ENCODE peak calls at places on chromosome 1, in nine cellular contexts. One of them, this sample, is unnamed.

GRCh38 chr1:198986041-198986440 is 347.2 kb downstream of the PTPRC start:
- DNase-seq in Peyer's patch: no peak
- DNase-seq in trophoblast cell: no peak
- DNase-seq in skeletal muscle cell: no peak
- DNase-seq in iris pigment epithelial cell: peak
- DNase-seq in amniotic stem cell: no peak
- DNase-seq in stimulated activated CD8-positive, alpha-beta memory T cell treated with anti-CD3 and anti-CD28 coated beads, Interleukin-7, amount 100 ng/mL, for 1 hour: no peak
- DNase-seq in ELR: no peak
- DNase-seq in Daoy: no peak
- DNase-seq in this sample: no peak

GRCh38 chr1:201561604-201562003 is 22.7 kb downstream of the NAV1 start:
- DNase-seq in Daoy: peak
- DNase-seq in amniotic stem cell: no peak
- DNase-seq in ELR: peak
- DNase-seq in Peyer's patch: no peak
- DNase-seq in iris pigment epithelial cell: no peak
- DNase-seq in stimulated activated CD8-positive, alpha-beta memory T cell treated with anti-CD3 and anti-CD28 coated beads, Interleukin-7, amount 100 ng/mL, for 1 hour: no peak
- DNase-seq in skeletal muscle cell: no peak
- DNase-seq in trophoblast cell: no peak
- DNase-seq in this sample: peak

GRCh38 chr1:245592083-245592460 is 437.3 kb downstream of the KIF26B start:
- DNase-seq in ELR: no peak
- DNase-seq in skeletal muscle cell: no peak
- DNase-seq in Peyer's patch: no peak
- DNase-seq in Daoy: no peak
- DNase-seq in stimulated activated CD8-positive, alpha-beta memory T cell treated with anti-CD3 and anti-CD28 coated beads, Interleukin-7, amount 100 ng/mL, for 1 hour: no peak
- DNase-seq in trophoblast cell: no peak
- DNase-seq in amniotic stem cell: no peak
- DNase-seq in iris pigment epithelial cell: no peak
- DNase-seq in this sample: no peak

GRCh38 chr1:228151526-228151925 is 1.8 kb downstream of the GJC2 start:
- DNase-seq in ELR: no peak
- DNase-seq in iris pigment epithelial cell: no peak
- DNase-seq in Daoy: peak
- DNase-seq in trophoblast cell: no peak
- DNase-seq in skeletal muscle cell: no peak
- DNase-seq in Peyer's patch: no peak
- DNase-seq in stimulated activated CD8-positive, alpha-beta memory T cell treated with anti-CD3 and anti-CD28 coated beads, Interleukin-7, amount 100 ng/mL, for 1 hour: no peak
- DNase-seq in amniotic stem cell: no peak
- DNase-seq in this sample: no peak

GRCh38 chr1:27602510-27603319 is 1.2 kb downstream of the AHDC1 start:
- DNase-seq in stimulated activated CD8-positive, alpha-beta memory T cell treated with anti-CD3 and anti-CD28 coated beads, Interleukin-7, amount 100 ng/mL, for 1 hour: no peak
- DNase-seq in amniotic stem cell: no peak
- DNase-seq in Peyer's patch: peak
- DNase-seq in ELR: peak
- DNase-seq in iris pigment epithelial cell: peak
- DNase-seq in Daoy: peak
- DNase-seq in trophoblast cell: no peak
- DNase-seq in skeletal muscle cell: no peak
- DNase-seq in this sample: peak

GRCh38 chr1:22778842-22779520 is 68.3 kb downstream of the EPHB2 start:
- DNase-seq in ELR: no peak
- DNase-seq in trophoblast cell: no peak
- DNase-seq in stimulated activated CD8-positive, alpha-beta memory T cell treated with anti-CD3 and anti-CD28 coated beads, Interleukin-7, amount 100 ng/mL, for 1 hour: no peak
- DNase-seq in amniotic stem cell: no peak
- DNase-seq in Daoy: no peak
- DNase-seq in skeletal muscle cell: no peak
- DNase-seq in iris pigment epithelial cell: peak
- DNase-seq in Peyer's patch: no peak
- DNase-seq in this sample: no peak

GRCh38 chr1:184482113-184482512 is 95.3 kb downstream of the C1orf21 start:
- DNase-seq in Daoy: no peak
- DNase-seq in ELR: no peak
- DNase-seq in iris pigment epithelial cell: no peak
- DNase-seq in amniotic stem cell: no peak
- DNase-seq in trophoblast cell: no peak
- DNase-seq in stimulated activated CD8-positive, alpha-beta memory T cell treated with anti-CD3 and anti-CD28 coated beads, Interleukin-7, amount 100 ng/mL, for 1 hour: no peak
- DNase-seq in Peyer's patch: peak
- DNase-seq in skeletal muscle cell: no peak
- DNase-seq in this sample: no peak

GRCh38 chr1:40394456-40395172 is 21.1 kb downstream of the SMAP2 start:
- DNase-seq in ELR: peak
- DNase-seq in amniotic stem cell: no peak
- DNase-seq in iris pigment epithelial cell: peak
- DNase-seq in skeletal muscle cell: no peak
- DNase-seq in stimulated activated CD8-positive, alpha-beta memory T cell treated with anti-CD3 and anti-CD28 coated beads, Interleukin-7, amount 100 ng/mL, for 1 hour: no peak
- DNase-seq in Daoy: no peak
- DNase-seq in Peyer's patch: no peak
- DNase-seq in trophoblast cell: no peak
- DNase-seq in this sample: no peak

GRCh38 chr1:147246910-147247655 is 4.6 kb downstream of the CHD1L start:
- DNase-seq in ELR: no peak
- DNase-seq in trophoblast cell: no peak
- DNase-seq in Daoy: no peak
- DNase-seq in skeletal muscle cell: no peak
- DNase-seq in iris pigment epithelial cell: no peak
- DNase-seq in stimulated activated CD8-positive, alpha-beta memory T cell treated with anti-CD3 and anti-CD28 coated beads, Interleukin-7, amount 100 ng/mL, for 1 hour: no peak
- DNase-seq in amniotic stem cell: no peak
- DNase-seq in Peyer's patch: peak
- DNase-seq in this sample: no peak

GRCh38 chr1:38121231-38121680 is 74.7 kb upstream of the POU3F1 start:
- DNase-seq in ELR: no peak
- DNase-seq in skeletal muscle cell: no peak
- DNase-seq in stimulated activated CD8-positive, alpha-beta memory T cell treated with anti-CD3 and anti-CD28 coated beads, Interleukin-7, amount 100 ng/mL, for 1 hour: no peak
- DNase-seq in Daoy: no peak
- DNase-seq in amniotic stem cell: no peak
- DNase-seq in iris pigment epithelial cell: no peak
- DNase-seq in Peyer's patch: no peak
- DNase-seq in trophoblast cell: no peak
- DNase-seq in this sample: no peak

GRCh38 chr1:204736861-204737260 is 51.3 kb upstream of the LRRN2 start:
- DNase-seq in trophoblast cell: no peak
- DNase-seq in Daoy: no peak
- DNase-seq in Peyer's patch: no peak
- DNase-seq in ELR: no peak
- DNase-seq in amniotic stem cell: no peak
- DNase-seq in stimulated activated CD8-positive, alpha-beta memory T cell treated with anti-CD3 and anti-CD28 coated beads, Interleukin-7, amount 100 ng/mL, for 1 hour: no peak
- DNase-seq in iris pigment epithelial cell: no peak
- DNase-seq in skeletal muscle cell: no peak
- DNase-seq in this sample: no peak

GRCh38 chr1:99776133-99776532 is 9.7 kb upstream of the FRRS1 start:
- DNase-seq in trophoblast cell: no peak
- DNase-seq in Peyer's patch: no peak
- DNase-seq in iris pigment epithelial cell: no peak
- DNase-seq in Daoy: no peak
- DNase-seq in stimulated activated CD8-positive, alpha-beta memory T cell treated with anti-CD3 and anti-CD28 coated beads, Interleukin-7, amount 100 ng/mL, for 1 hour: no peak
- DNase-seq in ELR: no peak
- DNase-seq in skeletal muscle cell: no peak
- DNase-seq in amniotic stem cell: no peak
- DNase-seq in this sample: no peak

GRCh38 chr1:27538793-27539192 is 48.8 kb upstream of the WASF2 start:
- DNase-seq in stimulated activated CD8-positive, alpha-beta memory T cell treated with anti-CD3 and anti-CD28 coated beads, Interleukin-7, amount 100 ng/mL, for 1 hour: no peak
- DNase-seq in trophoblast cell: no peak
- DNase-seq in Peyer's patch: no peak
- DNase-seq in Daoy: peak
- DNase-seq in skeletal muscle cell: no peak
- DNase-seq in iris pigment epithelial cell: peak
- DNase-seq in ELR: peak
- DNase-seq in amniotic stem cell: no peak
- DNase-seq in this sample: peak

GRCh38 chr1:201318504-201319340 is 35.4 kb downstream of the PKP1 start:
- DNase-seq in stimulated activated CD8-positive, alpha-beta memory T cell treated with anti-CD3 and anti-CD28 coated beads, Interleukin-7, amount 100 ng/mL, for 1 hour: no peak
- DNase-seq in amniotic stem cell: no peak
- DNase-seq in skeletal muscle cell: no peak
- DNase-seq in trophoblast cell: no peak
- DNase-seq in Daoy: no peak
- DNase-seq in ELR: no peak
- DNase-seq in Peyer's patch: no peak
- DNase-seq in iris pigment epithelial cell: no peak
- DNase-seq in this sample: peak

GRCh38 chr1:24191860-24192259 is 4.8 kb upstream of the IFNLR1 start:
- DNase-seq in Daoy: peak
- DNase-seq in iris pigment epithelial cell: peak
- DNase-seq in trophoblast cell: no peak
- DNase-seq in stimulated activated CD8-positive, alpha-beta memory T cell treated with anti-CD3 and anti-CD28 coated beads, Interleukin-7, amount 100 ng/mL, for 1 hour: no peak
- DNase-seq in ELR: peak
- DNase-seq in skeletal muscle cell: no peak
- DNase-seq in amniotic stem cell: no peak
- DNase-seq in Peyer's patch: no peak
- DNase-seq in this sample: peak

GRCh38 chr1:199743227-199743626 is 284.3 kb upstream of the NR5A2 start:
- DNase-seq in Peyer's patch: no peak
- DNase-seq in iris pigment epithelial cell: peak
- DNase-seq in ELR: peak
- DNase-seq in skeletal muscle cell: peak
- DNase-seq in trophoblast cell: no peak
- DNase-seq in Daoy: peak
- DNase-seq in amniotic stem cell: no peak
- DNase-seq in stimulated activated CD8-positive, alpha-beta memory T cell treated with anti-CD3 and anti-CD28 coated beads, Interleukin-7, amount 100 ng/mL, for 1 hour: no peak
- DNase-seq in this sample: peak

GRCh38 chr1:173175514-173176146 is 31.5 kb downstream of the TNFSF4 start:
- DNase-seq in Daoy: no peak
- DNase-seq in amniotic stem cell: no peak
- DNase-seq in Peyer's patch: no peak
- DNase-seq in iris pigment epithelial cell: peak
- DNase-seq in ELR: no peak
- DNase-seq in skeletal muscle cell: peak
- DNase-seq in stimulated activated CD8-positive, alpha-beta memory T cell treated with anti-CD3 and anti-CD28 coated beads, Interleukin-7, amount 100 ng/mL, for 1 hour: no peak
- DNase-seq in trophoblast cell: no peak
- DNase-seq in this sample: peak

GRCh38 chr1:170893655-170894297 is 41.6 kb upstream of the MROH9 start:
- DNase-seq in Daoy: no peak
- DNase-seq in stimulated activated CD8-positive, alpha-beta memory T cell treated with anti-CD3 and anti-CD28 coated beads, Interleukin-7, amount 100 ng/mL, for 1 hour: no peak
- DNase-seq in skeletal muscle cell: no peak
- DNase-seq in ELR: no peak
- DNase-seq in amniotic stem cell: no peak
- DNase-seq in iris pigment epithelial cell: no peak
- DNase-seq in trophoblast cell: no peak
- DNase-seq in Peyer's patch: no peak
- DNase-seq in this sample: no peak

GRCh38 chr1:56977910-56978309 is 12.1 kb upstream of the C8B start:
- DNase-seq in skeletal muscle cell: no peak
- DNase-seq in amniotic stem cell: no peak
- DNase-seq in iris pigment epithelial cell: no peak
- DNase-seq in ELR: no peak
- DNase-seq in stimulated activated CD8-positive, alpha-beta memory T cell treated with anti-CD3 and anti-CD28 coated beads, Interleukin-7, amount 100 ng/mL, for 1 hour: no peak
- DNase-seq in Peyer's patch: no peak
- DNase-seq in Daoy: no peak
- DNase-seq in trophoblast cell: no peak
- DNase-seq in this sample: no peak

This sample was measured in MCF 10A.